ENCODE peak calls at places on chromosomes 1 and 21, in four cellular contexts. One of them, this sample, is unnamed.

GRCh38 chr1:106910798-106911197 is 145.7 kb upstream of the PRMT6 start:
- DNase-seq in neural progenitor cell: no peak
- DNase-seq in left lung: no peak
- DNase-seq in effector memory CD4-positive, alpha-beta T cell: no peak
- DNase-seq in this sample: no peak

GRCh38 chr21:28818663-28819278 is 173.9 kb downstream of the LTN1 start:
- DNase-seq in neural progenitor cell: no peak
- DNase-seq in left lung: no peak
- DNase-seq in effector memory CD4-positive, alpha-beta T cell: no peak
- DNase-seq in this sample: no peak

GRCh38 chr1:209398330-209398991 is 185.1 kb upstream of the CAMK1G start:
- DNase-seq in neural progenitor cell: no peak
- DNase-seq in effector memory CD4-positive, alpha-beta T cell: no peak
- DNase-seq in left lung: peak
- DNase-seq in this sample: no peak

GRCh38 chr1:196355206-196355786 is 252.9 kb downstream of the KCNT2 start:
- DNase-seq in left lung: no peak
- DNase-seq in neural progenitor cell: no peak
- DNase-seq in effector memory CD4-positive, alpha-beta T cell: no peak
- DNase-seq in this sample: no peak

GRCh38 chr1:69648486-69648885 is 80.8 kb downstream of the LRRC7 start:
- DNase-seq in effector memory CD4-positive, alpha-beta T cell: no peak
- DNase-seq in neural progenitor cell: no peak
- DNase-seq in left lung: no peak
- DNase-seq in this sample: no peak

GRCh38 chr21:38289697-38290096 is 32.9 kb downstream of the KCNJ15 start:
- DNase-seq in neural progenitor cell: no peak
- DNase-seq in effector memory CD4-positive, alpha-beta T cell: no peak
- DNase-seq in left lung: peak
- DNase-seq in this sample: no peak

GRCh38 chr1:1954831-1955441 is 35.9 kb upstream of the TMEM52 start:
- DNase-seq in left lung: no peak
- DNase-seq in effector memory CD4-positive, alpha-beta T cell: no peak
- DNase-seq in neural progenitor cell: no peak
- DNase-seq in this sample: no peak

GRCh38 chr1:92960395-92961130 is 699 bp downstream of the DIPK1A start:
- DNase-seq in left lung: peak
- DNase-seq in neural progenitor cell: peak
- DNase-seq in effector memory CD4-positive, alpha-beta T cell: peak
- DNase-seq in this sample: peak

GRCh38 chr1:168970945-168971799 is 135.3 kb upstream of the ATP1B1 start:
- DNase-seq in neural progenitor cell: peak
- DNase-seq in effector memory CD4-positive, alpha-beta T cell: no peak
- DNase-seq in left lung: no peak
- DNase-seq in this sample: no peak

GRCh38 chr1:84433253-84434080 is 35.2 kb downstream of the DNASE2B start:
- DNase-seq in neural progenitor cell: peak
- DNase-seq in effector memory CD4-positive, alpha-beta T cell: peak
- DNase-seq in left lung: no peak
- DNase-seq in this sample: peak
- H3K4me3 ChIP-seq in neural progenitor cell: peak
- H3K4me3 ChIP-seq in effector memory CD4-positive, alpha-beta T cell: peak
- H3K4me3 ChIP-seq in left lung: no peak
- H3K4me3 ChIP-seq in this sample: no peak

DNA sequence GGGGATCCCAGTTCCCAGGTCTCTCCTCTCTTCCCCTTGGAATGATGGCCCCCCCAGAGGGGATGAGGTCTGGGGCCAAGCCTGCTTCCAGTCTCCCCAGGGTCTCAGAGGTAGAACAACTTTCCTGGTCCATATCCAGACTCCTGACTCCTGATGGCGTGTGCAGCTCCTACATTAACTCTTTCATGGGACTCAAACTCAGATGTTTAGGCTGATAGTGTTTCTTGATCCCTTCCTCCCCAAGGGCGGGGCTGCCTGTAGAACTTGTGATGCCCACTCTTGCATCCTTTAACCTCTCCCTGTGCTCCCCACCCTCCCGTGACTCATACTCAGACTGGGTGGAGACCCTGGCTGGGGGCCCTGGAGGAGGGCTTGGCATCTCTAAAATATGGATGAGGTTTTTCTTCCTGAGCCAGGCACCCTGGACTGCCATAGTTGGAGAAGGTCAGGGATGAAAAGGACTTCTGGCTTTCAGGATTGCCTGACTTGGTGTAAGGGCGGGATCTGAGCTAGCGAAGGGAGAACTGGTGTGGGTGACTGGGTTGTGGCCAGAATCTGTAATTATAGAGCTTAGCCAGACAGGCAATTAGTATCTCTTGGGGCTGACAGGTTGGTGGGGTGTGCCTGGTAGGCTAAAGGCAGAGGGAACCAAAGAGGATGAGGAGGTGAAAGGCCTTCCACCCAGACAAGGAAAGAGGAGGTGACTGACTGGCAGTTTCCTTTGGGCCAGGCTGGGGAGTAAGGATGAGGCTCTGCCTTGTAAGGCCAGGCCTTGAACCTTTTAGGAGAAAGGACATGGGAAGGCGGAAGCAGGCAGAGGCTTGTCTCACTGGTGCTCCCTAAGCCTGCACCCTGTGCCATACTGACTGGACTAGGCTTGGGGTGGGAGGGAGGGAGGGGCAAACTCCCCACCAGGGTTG is 1.5 kb downstream of the ATP8B2 start:
- DNase-seq in neural progenitor cell: no peak
- DNase-seq in left lung: no peak
- DNase-seq in effector memory CD4-positive, alpha-beta T cell: no peak
- DNase-seq in this sample: no peak
- H3K4me3 ChIP-seq in neural progenitor cell: peak
- H3K4me3 ChIP-seq in left lung: peak
- H3K4me3 ChIP-seq in effector memory CD4-positive, alpha-beta T cell: peak
- H3K4me3 ChIP-seq in this sample: peak

GRCh38 chr1:203627819-203628184 is 1.2 kb downstream of the ATP2B4 start:
- DNase-seq in effector memory CD4-positive, alpha-beta T cell: no peak
- DNase-seq in left lung: peak
- DNase-seq in neural progenitor cell: peak
- DNase-seq in this sample: peak

GRCh38 chr1:203626910-203627246 is 246 bp downstream of the ATP2B4 start:
- DNase-seq in effector memory CD4-positive, alpha-beta T cell: no peak
- DNase-seq in left lung: no peak
- DNase-seq in neural progenitor cell: no peak
- DNase-seq in this sample: no peak

GRCh38 chr1:203629509-203630082 is 3.0 kb downstream of the ATP2B4 start:
- DNase-seq in effector memory CD4-positive, alpha-beta T cell: peak
- DNase-seq in neural progenitor cell: peak
- DNase-seq in left lung: peak
- DNase-seq in this sample: peak

GRCh38 chr1:203628997-203629508 is 2.4 kb downstream of the ATP2B4 start:
- DNase-seq in left lung: no peak
- DNase-seq in effector memory CD4-positive, alpha-beta T cell: no peak
- DNase-seq in neural progenitor cell: no peak
- DNase-seq in this sample: peak

DNA sequence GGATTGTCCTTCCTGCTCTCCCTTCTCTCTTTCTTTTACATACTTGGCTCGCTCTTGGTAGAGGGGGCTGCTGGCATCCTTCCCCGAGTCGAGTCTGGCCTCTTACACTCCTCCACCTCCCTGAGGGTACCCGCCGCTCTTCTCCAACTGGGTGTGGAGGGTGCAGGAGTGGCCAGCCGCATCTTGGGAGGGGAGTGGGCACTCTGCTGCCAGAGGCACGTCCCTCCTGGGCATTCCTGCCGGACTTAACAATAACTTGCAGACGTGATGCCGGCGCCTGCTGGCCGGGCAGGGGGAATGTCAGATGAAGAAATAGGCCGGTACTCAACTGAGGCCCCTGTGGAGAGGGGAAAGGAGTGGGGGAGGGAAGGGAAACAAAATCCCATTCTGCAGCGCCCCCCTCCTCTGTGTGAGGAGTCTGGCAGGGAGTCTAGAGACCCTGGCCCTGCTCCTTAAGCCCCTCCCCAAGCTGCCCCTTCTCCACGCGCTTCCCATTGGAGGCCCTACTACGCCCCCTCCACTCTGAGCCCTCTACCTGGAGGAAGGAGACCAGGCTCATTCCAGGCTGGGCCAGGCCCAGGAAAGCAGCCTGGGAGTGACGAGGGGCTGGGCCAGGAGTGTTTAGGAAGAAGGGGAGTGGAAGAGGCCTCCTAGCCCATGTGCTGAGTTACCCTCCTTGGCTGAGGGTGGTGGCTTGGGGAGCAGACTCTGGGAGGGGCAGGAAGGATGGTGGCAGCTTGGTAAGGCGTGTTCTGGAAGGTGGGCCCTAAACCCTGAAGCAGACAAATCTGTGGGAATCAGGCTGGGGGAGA is 1.8 kb downstream of the ATP2B4 start:
- DNase-seq in effector memory CD4-positive, alpha-beta T cell: no peak
- DNase-seq in neural progenitor cell: peak
- DNase-seq in left lung: peak
- DNase-seq in this sample: no peak
- H3K4me3 ChIP-seq in effector memory CD4-positive, alpha-beta T cell: peak
- H3K4me3 ChIP-seq in neural progenitor cell: peak
- H3K4me3 ChIP-seq in left lung: peak
- H3K4me3 ChIP-seq in this sample: peak

DNA sequence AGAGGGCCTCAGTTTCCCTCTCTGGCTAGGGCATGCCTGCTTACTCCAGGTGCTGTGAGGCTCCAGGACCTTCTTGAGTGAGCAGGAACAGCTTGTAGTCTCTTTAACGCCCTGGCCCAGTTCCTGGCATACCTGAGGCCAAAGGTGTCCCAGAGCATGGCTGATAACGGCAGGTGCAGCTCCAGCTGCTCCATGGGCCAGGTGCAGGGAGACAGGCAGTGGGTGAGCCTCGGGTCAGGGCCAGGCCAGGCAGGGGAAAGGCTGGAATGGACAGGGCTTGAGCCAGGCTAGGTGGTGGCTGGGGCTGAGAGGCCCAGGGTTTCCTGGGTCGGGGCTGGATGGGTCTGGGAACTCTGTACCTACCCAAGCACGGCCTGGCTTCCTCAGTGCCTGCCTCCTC is 18.3 kb downstream of the EDN2 start:
- DNase-seq in left lung: no peak
- DNase-seq in effector memory CD4-positive, alpha-beta T cell: no peak
- DNase-seq in neural progenitor cell: no peak
- DNase-seq in this sample: no peak
- H3K4me3 ChIP-seq in left lung: no peak
- H3K4me3 ChIP-seq in effector memory CD4-positive, alpha-beta T cell: no peak
- H3K4me3 ChIP-seq in neural progenitor cell: no peak
- H3K4me3 ChIP-seq in this sample: no peak

GRCh38 chr1:218459878-218460277 is 114.7 kb downstream of the TGFB2 start:
- DNase-seq in effector memory CD4-positive, alpha-beta T cell: no peak
- DNase-seq in neural progenitor cell: peak
- DNase-seq in left lung: peak
- DNase-seq in this sample: no peak
- H3K4me3 ChIP-seq in effector memory CD4-positive, alpha-beta T cell: no peak
- H3K4me3 ChIP-seq in neural progenitor cell: no peak
- H3K4me3 ChIP-seq in left lung: no peak
- H3K4me3 ChIP-seq in this sample: no peak

GRCh38 chr1:26409191-26409751 is 1.3 kb upstream of the LIN28A start:
- DNase-seq in left lung: no peak
- DNase-seq in neural progenitor cell: peak
- DNase-seq in effector memory CD4-positive, alpha-beta T cell: no peak
- DNase-seq in this sample: no peak
- H3K4me3 ChIP-seq in left lung: no peak
- H3K4me3 ChIP-seq in neural progenitor cell: peak
- H3K4me3 ChIP-seq in effector memory CD4-positive, alpha-beta T cell: no peak
- H3K4me3 ChIP-seq in this sample: no peak

GRCh38 chr1:111802110-111802509 is 46.4 kb downstream of the DDX20 start:
- DNase-seq in left lung: no peak
- DNase-seq in effector memory CD4-positive, alpha-beta T cell: no peak
- DNase-seq in neural progenitor cell: no peak
- DNase-seq in this sample: no peak
- H3K4me3 ChIP-seq in left lung: no peak
- H3K4me3 ChIP-seq in effector memory CD4-positive, alpha-beta T cell: no peak
- H3K4me3 ChIP-seq in neural progenitor cell: no peak
- H3K4me3 ChIP-seq in this sample: no peak

GRCh38 chr1:211639500-211640361 is 35.7 kb downstream of the NEK2 start:
- DNase-seq in neural progenitor cell: no peak
- DNase-seq in left lung: no peak
- DNase-seq in effector memory CD4-positive, alpha-beta T cell: no peak
- DNase-seq in this sample: no peak
- H3K4me3 ChIP-seq in neural progenitor cell: no peak
- H3K4me3 ChIP-seq in left lung: no peak
- H3K4me3 ChIP-seq in effector memory CD4-positive, alpha-beta T cell: no peak
- H3K4me3 ChIP-seq in this sample: no peak